ENCODE peak calls at places on chromosomes 4 and X, in six cellular contexts. One of them, this sample, is unnamed. For H3K4me1 and H3K9me3, the result is how much of the 10 kb centered on the place peaks cover.

GRCh38 chr4:149709640-149710039 is 106.0 kb downstream of the IQCM start:
- DNase-seq in neural progenitor cell: no peak
- DNase-seq in stomach: no peak
- DNase-seq in CD8-positive, alpha-beta T cell: no peak
- DNase-seq in aorta: no peak
- DNase-seq in upper lobe of right lung: no peak
- DNase-seq in this sample: no peak

GRCh38 chrX:68203656-68204055 is 229.6 kb downstream of the OPHN1 start:
- DNase-seq in upper lobe of right lung: no peak
- DNase-seq in stomach: no peak
- DNase-seq in aorta: no peak
- DNase-seq in CD8-positive, alpha-beta T cell: no peak
- DNase-seq in neural progenitor cell: no peak
- DNase-seq in this sample: no peak

GRCh38 chr4:136713140-136713539 is 819.2 kb downstream of the PCDH18 start:
- DNase-seq in CD8-positive, alpha-beta T cell: no peak
- DNase-seq in neural progenitor cell: no peak
- DNase-seq in aorta: no peak
- DNase-seq in stomach: no peak
- DNase-seq in upper lobe of right lung: no peak
- DNase-seq in this sample: no peak

GRCh38 chr4:78809928-78810835 is 34.0 kb downstream of the BMP2K start:
- DNase-seq in CD8-positive, alpha-beta T cell: no peak
- DNase-seq in neural progenitor cell: no peak
- DNase-seq in upper lobe of right lung: no peak
- DNase-seq in aorta: no peak
- DNase-seq in stomach: no peak
- DNase-seq in this sample: no peak

GRCh38 chrX:65987856-65988255 is 52.0 kb downstream of the VSIG4 start:
- DNase-seq in neural progenitor cell: no peak
- DNase-seq in CD8-positive, alpha-beta T cell: no peak
- DNase-seq in stomach: no peak
- DNase-seq in aorta: no peak
- DNase-seq in upper lobe of right lung: no peak
- DNase-seq in this sample: no peak

GRCh38 chr4:176794651-176795050 is 1.9 kb upstream of the VEGFC start:
- DNase-seq in stomach: no peak
- DNase-seq in aorta: no peak
- DNase-seq in neural progenitor cell: no peak
- DNase-seq in CD8-positive, alpha-beta T cell: no peak
- DNase-seq in upper lobe of right lung: no peak
- DNase-seq in this sample: no peak

GRCh38 chr4:171588146-171588545 is 225.1 kb upstream of the GALNTL6 start:
- DNase-seq in CD8-positive, alpha-beta T cell: no peak
- DNase-seq in neural progenitor cell: no peak
- DNase-seq in stomach: no peak
- DNase-seq in upper lobe of right lung: no peak
- DNase-seq in aorta: no peak
- DNase-seq in this sample: no peak

GRCh38 chr4:140071806-140072205 is 82.2 kb downstream of the MAML3 start:
- DNase-seq in upper lobe of right lung: no peak
- DNase-seq in stomach: no peak
- DNase-seq in aorta: no peak
- DNase-seq in neural progenitor cell: no peak
- DNase-seq in CD8-positive, alpha-beta T cell: peak
- DNase-seq in this sample: no peak

GRCh38 chr4:151049430-151049884 is 34.4 kb upstream of the LRBA start:
- DNase-seq in stomach: no peak
- DNase-seq in upper lobe of right lung: no peak
- DNase-seq in neural progenitor cell: peak
- DNase-seq in CD8-positive, alpha-beta T cell: no peak
- DNase-seq in aorta: no peak
- DNase-seq in this sample: peak

GRCh38 chrX:38817004-38817703 is 15.9 kb downstream of the MID1IP1 start:
- DNase-seq in CD8-positive, alpha-beta T cell: no peak
- DNase-seq in aorta: peak
- DNase-seq in neural progenitor cell: no peak
- DNase-seq in upper lobe of right lung: peak
- DNase-seq in stomach: no peak
- DNase-seq in this sample: peak

GRCh38 chrX:136781180-136781797 is 557 bp upstream of the ARHGEF6 start:
- DNase-seq in neural progenitor cell: no peak
- DNase-seq in CD8-positive, alpha-beta T cell: no peak
- DNase-seq in upper lobe of right lung: no peak
- DNase-seq in aorta: no peak
- DNase-seq in stomach: no peak
- DNase-seq in this sample: no peak

GRCh38 chr4:25795566-25796454 is 67.0 kb downstream of the SEL1L3 start:
- DNase-seq in aorta: no peak
- DNase-seq in upper lobe of right lung: no peak
- DNase-seq in stomach: no peak
- DNase-seq in CD8-positive, alpha-beta T cell: no peak
- DNase-seq in neural progenitor cell: peak
- DNase-seq in this sample: no peak

GRCh38 chr4:151165205-151166000 is 66.0 kb downstream of the RPS3A start:
- DNase-seq in neural progenitor cell: no peak
- DNase-seq in CD8-positive, alpha-beta T cell: no peak
- DNase-seq in aorta: no peak
- DNase-seq in upper lobe of right lung: no peak
- DNase-seq in stomach: no peak
- DNase-seq in this sample: no peak

GRCh38 chrX:120302434-120302833 is 8.8 kb downstream of the TMEM255A start:
- DNase-seq in stomach: no peak
- DNase-seq in neural progenitor cell: peak
- DNase-seq in aorta: peak
- DNase-seq in CD8-positive, alpha-beta T cell: peak
- DNase-seq in upper lobe of right lung: peak
- DNase-seq in this sample: no peak

GRCh38 chrX:121135488-121136207 is 88.2 kb downstream of the GLUD2 start:
- DNase-seq in stomach: no peak
- DNase-seq in CD8-positive, alpha-beta T cell: no peak
- DNase-seq in upper lobe of right lung: no peak
- DNase-seq in aorta: no peak
- DNase-seq in neural progenitor cell: no peak
- DNase-seq in this sample: no peak

GRCh38 chr4:84737656-84738055 is 154.7 kb downstream of the CDS1 start:
- DNase-seq in neural progenitor cell: no peak
- DNase-seq in stomach: no peak
- DNase-seq in aorta: no peak
- DNase-seq in CD8-positive, alpha-beta T cell: no peak
- DNase-seq in upper lobe of right lung: no peak
- DNase-seq in this sample: no peak

GRCh38 chr4:118351851-118352827 is 664 bp downstream of the PRSS12 start:
- DNase-seq in neural progenitor cell: peak
- DNase-seq in stomach: peak
- DNase-seq in upper lobe of right lung: peak
- DNase-seq in aorta: peak
- DNase-seq in CD8-positive, alpha-beta T cell: no peak
- DNase-seq in this sample: peak

GRCh38 chr4:6891436-6892170 is 18.0 kb upstream of the TBC1D14 start:
- DNase-seq in aorta: no peak
- DNase-seq in CD8-positive, alpha-beta T cell: no peak
- DNase-seq in neural progenitor cell: no peak
- DNase-seq in stomach: peak
- DNase-seq in upper lobe of right lung: no peak
- DNase-seq in this sample: no peak

GRCh38 chr4:6893449-6894085 is 16.1 kb upstream of the TBC1D14 start:
- DNase-seq in CD8-positive, alpha-beta T cell: no peak
- DNase-seq in stomach: peak
- DNase-seq in neural progenitor cell: no peak
- DNase-seq in aorta: no peak
- DNase-seq in upper lobe of right lung: no peak
- DNase-seq in this sample: no peak

GRCh38 chr4:6894086-6894478 is 15.5 kb upstream of the TBC1D14 start:
- DNase-seq in upper lobe of right lung: no peak
- DNase-seq in neural progenitor cell: no peak
- DNase-seq in CD8-positive, alpha-beta T cell: no peak
- DNase-seq in stomach: no peak
- DNase-seq in aorta: no peak
- DNase-seq in this sample: no peak

GRCh38 chr4:6892909-6893202 is 16.8 kb upstream of the TBC1D14 start:
- DNase-seq in upper lobe of right lung: no peak
- DNase-seq in CD8-positive, alpha-beta T cell: no peak
- DNase-seq in aorta: no peak
- DNase-seq in stomach: peak
- DNase-seq in neural progenitor cell: no peak
- DNase-seq in this sample: no peak

DNA sequence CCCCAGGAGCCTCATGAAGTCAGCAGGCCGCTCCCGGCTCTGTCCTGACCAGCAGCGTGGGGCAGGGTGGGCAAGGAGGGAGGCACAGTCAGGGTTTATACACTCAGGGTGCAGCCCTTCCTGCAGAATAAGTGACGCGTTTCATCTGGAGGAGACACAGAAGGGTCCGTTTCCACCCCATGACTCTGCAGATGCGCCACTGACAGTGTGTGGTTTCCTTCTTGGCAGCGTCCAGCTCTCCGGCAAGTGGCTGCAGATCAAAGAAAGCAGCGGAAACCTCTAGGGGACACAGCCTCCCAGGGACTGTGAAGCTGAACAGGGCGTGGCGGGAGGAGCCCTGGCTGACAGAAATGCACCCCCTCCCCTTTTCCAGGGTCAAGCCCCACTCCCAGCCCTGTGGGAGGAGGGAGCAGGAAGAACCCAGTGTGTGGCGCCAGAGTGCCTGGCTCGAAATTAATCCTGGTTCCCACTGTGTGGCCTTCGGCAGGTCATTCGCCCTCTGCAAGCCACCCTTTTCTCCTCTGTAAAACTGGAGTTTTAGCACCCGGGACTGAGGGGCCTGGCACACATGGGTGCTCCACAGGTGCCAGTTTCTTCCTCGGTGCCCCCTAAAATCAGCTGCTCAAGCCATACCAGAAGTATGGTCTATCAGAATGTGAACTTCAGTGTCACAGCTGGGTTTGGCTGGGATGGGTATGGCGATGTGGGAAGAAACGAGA is 17.3 kb upstream of the TBC1D14 start:
- DNase-seq in stomach: peak
- DNase-seq in aorta: peak
- DNase-seq in neural progenitor cell: peak
- DNase-seq in upper lobe of right lung: peak
- DNase-seq in CD8-positive, alpha-beta T cell: peak
- DNase-seq in this sample: peak
- H3K4me1 ChIP-seq in stomach: under half
- H3K4me1 ChIP-seq in aorta: under half
- H3K4me1 ChIP-seq in neural progenitor cell: under half
- H3K4me1 ChIP-seq in upper lobe of right lung: under half
- H3K4me1 ChIP-seq in CD8-positive, alpha-beta T cell: under half
- H3K4me1 ChIP-seq in this sample: under half

DNA sequence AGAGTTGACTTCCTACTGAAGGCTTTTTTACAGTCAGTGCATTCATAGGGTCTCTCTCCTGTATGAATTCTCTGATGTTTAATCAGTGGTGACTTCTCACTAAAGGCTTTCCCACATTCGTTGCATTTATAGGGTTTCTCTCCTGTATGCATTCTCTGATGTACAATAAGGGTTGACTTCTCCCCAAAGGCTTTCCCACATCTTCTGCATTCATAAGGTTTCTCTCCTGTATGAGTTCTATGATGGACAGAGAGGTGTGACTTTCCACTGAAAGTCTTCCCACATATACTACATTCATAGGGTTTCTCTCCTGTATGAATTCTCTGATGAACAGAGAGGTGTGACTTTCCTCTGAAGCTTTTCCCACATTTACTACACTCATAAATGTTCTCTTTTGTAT is 45.2 kb downstream of the ZNF674 start:
- DNase-seq in aorta: no peak
- DNase-seq in CD8-positive, alpha-beta T cell: no peak
- DNase-seq in stomach: no peak
- DNase-seq in upper lobe of right lung: no peak
- DNase-seq in neural progenitor cell: no peak
- DNase-seq in this sample: no peak
- H3K9me3 ChIP-seq in aorta: under half
- H3K9me3 ChIP-seq in CD8-positive, alpha-beta T cell: under half
- H3K9me3 ChIP-seq in stomach: half or more
- H3K9me3 ChIP-seq in upper lobe of right lung: under half
- H3K9me3 ChIP-seq in neural progenitor cell: under half
- H3K9me3 ChIP-seq in this sample: under half

GRCh38 chr4:26826721-26827120 is 33.9 kb upstream of the STIM2 start:
- DNase-seq in neural progenitor cell: no peak
- DNase-seq in aorta: no peak
- DNase-seq in stomach: peak
- DNase-seq in upper lobe of right lung: no peak
- DNase-seq in CD8-positive, alpha-beta T cell: no peak
- DNase-seq in this sample: no peak

GRCh38 chr4:26829018-26829417 is 31.6 kb upstream of the STIM2 start:
- DNase-seq in CD8-positive, alpha-beta T cell: no peak
- DNase-seq in stomach: no peak
- DNase-seq in aorta: no peak
- DNase-seq in upper lobe of right lung: no peak
- DNase-seq in neural progenitor cell: no peak
- DNase-seq in this sample: no peak

GRCh38 chr4:26830701-26831100 is 29.9 kb upstream of the STIM2 start:
- DNase-seq in CD8-positive, alpha-beta T cell: no peak
- DNase-seq in neural progenitor cell: no peak
- DNase-seq in aorta: no peak
- DNase-seq in upper lobe of right lung: no peak
- DNase-seq in stomach: no peak
- DNase-seq in this sample: no peak

GRCh38 chr4:26827798-26828197 is 32.8 kb upstream of the STIM2 start:
- DNase-seq in neural progenitor cell: no peak
- DNase-seq in aorta: no peak
- DNase-seq in CD8-positive, alpha-beta T cell: no peak
- DNase-seq in upper lobe of right lung: no peak
- DNase-seq in stomach: no peak
- DNase-seq in this sample: no peak

DNA sequence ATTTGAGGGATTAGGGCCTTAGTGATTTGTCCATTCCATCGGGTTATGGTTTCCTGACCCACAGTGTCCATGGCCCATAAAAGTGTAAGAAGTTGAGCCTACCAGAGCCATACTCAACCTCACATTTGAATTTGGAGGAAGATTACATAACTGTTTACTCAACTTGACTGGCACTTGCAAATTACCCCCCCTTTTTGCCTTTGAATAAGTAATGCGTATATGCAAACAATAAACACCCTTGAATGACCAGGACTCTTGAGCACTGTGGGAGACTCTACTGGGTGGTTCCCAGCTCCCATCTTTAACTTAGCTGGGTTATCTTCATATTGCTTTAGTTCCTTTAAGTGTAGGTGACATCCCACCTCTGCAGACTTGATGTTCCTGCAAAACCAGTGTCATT is 30.6 kb upstream of the STIM2 start:
- DNase-seq in aorta: no peak
- DNase-seq in upper lobe of right lung: no peak
- DNase-seq in neural progenitor cell: no peak
- DNase-seq in CD8-positive, alpha-beta T cell: no peak
- DNase-seq in stomach: no peak
- DNase-seq in this sample: no peak
- H3K4me1 ChIP-seq in aorta: under half
- H3K4me1 ChIP-seq in upper lobe of right lung: under half
- H3K4me1 ChIP-seq in neural progenitor cell: under half
- H3K4me1 ChIP-seq in CD8-positive, alpha-beta T cell: under half
- H3K4me1 ChIP-seq in stomach: under half
- H3K4me1 ChIP-seq in this sample: under half

GRCh38 chrX:21004835-21005234 is 369.4 kb upstream of the CNKSR2 start:
- DNase-seq in neural progenitor cell: no peak
- DNase-seq in stomach: no peak
- DNase-seq in CD8-positive, alpha-beta T cell: no peak
- DNase-seq in aorta: no peak
- DNase-seq in upper lobe of right lung: no peak
- DNase-seq in this sample: no peak
- H3K9me3 ChIP-seq in neural progenitor cell: under half
- H3K9me3 ChIP-seq in stomach: under half
- H3K9me3 ChIP-seq in CD8-positive, alpha-beta T cell: under half
- H3K9me3 ChIP-seq in aorta: under half
- H3K9me3 ChIP-seq in upper lobe of right lung: under half
- H3K9me3 ChIP-seq in this sample: under half